ENCODE peak calls at places on chromosomes 12 and 14, in four cellular contexts. One of them, this sample, is unnamed.

GRCh38 chr12:2924019-2924418 is 33.3 kb downstream of the TULP3 start:
- DNase-seq in stimulated activated CD4-positive, alpha-beta T cell treated with anti-CD3 and anti-CD28 coated beads, Interleukin-1b, Interleukin-23, amount 100 ng/mL, for 24 hours: no peak
- DNase-seq in LNCaP clone FGC: no peak
- DNase-seq in progenitor cell of endocrine pancreas: no peak
- DNase-seq in this sample: no peak

GRCh38 chr14:39621678-39622077 is 189.4 kb upstream of the FBXO33 start:
- DNase-seq in progenitor cell of endocrine pancreas: no peak
- DNase-seq in stimulated activated CD4-positive, alpha-beta T cell treated with anti-CD3 and anti-CD28 coated beads, Interleukin-1b, Interleukin-23, amount 100 ng/mL, for 24 hours: no peak
- DNase-seq in LNCaP clone FGC: no peak
- DNase-seq in this sample: no peak

GRCh38 chr14:81137316-81137715 is 83.4 kb downstream of the GTF2A1 start:
- DNase-seq in stimulated activated CD4-positive, alpha-beta T cell treated with anti-CD3 and anti-CD28 coated beads, Interleukin-1b, Interleukin-23, amount 100 ng/mL, for 24 hours: no peak
- DNase-seq in LNCaP clone FGC: no peak
- DNase-seq in progenitor cell of endocrine pancreas: no peak
- DNase-seq in this sample: no peak

GRCh38 chr12:131088701-131089525 is 135.2 kb downstream of the ADGRD1 start:
- DNase-seq in progenitor cell of endocrine pancreas: peak
- DNase-seq in stimulated activated CD4-positive, alpha-beta T cell treated with anti-CD3 and anti-CD28 coated beads, Interleukin-1b, Interleukin-23, amount 100 ng/mL, for 24 hours: no peak
- DNase-seq in LNCaP clone FGC: no peak
- DNase-seq in this sample: no peak

GRCh38 chr12:105474672-105475071 is 144.2 kb downstream of the C12orf75 start:
- DNase-seq in stimulated activated CD4-positive, alpha-beta T cell treated with anti-CD3 and anti-CD28 coated beads, Interleukin-1b, Interleukin-23, amount 100 ng/mL, for 24 hours: no peak
- DNase-seq in LNCaP clone FGC: no peak
- DNase-seq in progenitor cell of endocrine pancreas: no peak
- DNase-seq in this sample: no peak

GRCh38 chr14:87443787-87444186 is 549.2 kb downstream of the GALC start:
- DNase-seq in progenitor cell of endocrine pancreas: no peak
- DNase-seq in stimulated activated CD4-positive, alpha-beta T cell treated with anti-CD3 and anti-CD28 coated beads, Interleukin-1b, Interleukin-23, amount 100 ng/mL, for 24 hours: no peak
- DNase-seq in LNCaP clone FGC: no peak
- DNase-seq in this sample: no peak

GRCh38 chr12:116590561-116590960 is 31.4 kb downstream of the MAP1LC3B2 start:
- DNase-seq in LNCaP clone FGC: no peak
- DNase-seq in stimulated activated CD4-positive, alpha-beta T cell treated with anti-CD3 and anti-CD28 coated beads, Interleukin-1b, Interleukin-23, amount 100 ng/mL, for 24 hours: no peak
- DNase-seq in progenitor cell of endocrine pancreas: no peak
- DNase-seq in this sample: no peak

GRCh38 chr14:68628605-68629310 is 164.1 kb downstream of the ZFP36L1 start:
- DNase-seq in progenitor cell of endocrine pancreas: no peak
- DNase-seq in LNCaP clone FGC: no peak
- DNase-seq in stimulated activated CD4-positive, alpha-beta T cell treated with anti-CD3 and anti-CD28 coated beads, Interleukin-1b, Interleukin-23, amount 100 ng/mL, for 24 hours: no peak
- DNase-seq in this sample: no peak

GRCh38 chr12:65238609-65239008 is 39.9 kb upstream of the MSRB3 start:
- DNase-seq in progenitor cell of endocrine pancreas: no peak
- DNase-seq in stimulated activated CD4-positive, alpha-beta T cell treated with anti-CD3 and anti-CD28 coated beads, Interleukin-1b, Interleukin-23, amount 100 ng/mL, for 24 hours: no peak
- DNase-seq in LNCaP clone FGC: no peak
- DNase-seq in this sample: no peak

GRCh38 chr12:126233625-126234024 is 1168.4 kb downstream of the AACS start:
- DNase-seq in progenitor cell of endocrine pancreas: no peak
- DNase-seq in LNCaP clone FGC: no peak
- DNase-seq in stimulated activated CD4-positive, alpha-beta T cell treated with anti-CD3 and anti-CD28 coated beads, Interleukin-1b, Interleukin-23, amount 100 ng/mL, for 24 hours: no peak
- DNase-seq in this sample: no peak

GRCh38 chr12:88309546-88309945 is 167.4 kb downstream of the TMTC3 start:
- DNase-seq in stimulated activated CD4-positive, alpha-beta T cell treated with anti-CD3 and anti-CD28 coated beads, Interleukin-1b, Interleukin-23, amount 100 ng/mL, for 24 hours: no peak
- DNase-seq in LNCaP clone FGC: no peak
- DNase-seq in progenitor cell of endocrine pancreas: no peak
- DNase-seq in this sample: no peak

GRCh38 chr12:11162494-11162893 is 8.5 kb upstream of the SMIM10L1 start:
- DNase-seq in LNCaP clone FGC: no peak
- DNase-seq in progenitor cell of endocrine pancreas: no peak
- DNase-seq in stimulated activated CD4-positive, alpha-beta T cell treated with anti-CD3 and anti-CD28 coated beads, Interleukin-1b, Interleukin-23, amount 100 ng/mL, for 24 hours: no peak
- DNase-seq in this sample: no peak

GRCh38 chr12:53743277-53744129 is 8.3 kb downstream of the CISTR start:
- DNase-seq in stimulated activated CD4-positive, alpha-beta T cell treated with anti-CD3 and anti-CD28 coated beads, Interleukin-1b, Interleukin-23, amount 100 ng/mL, for 24 hours: peak
- DNase-seq in LNCaP clone FGC: no peak
- DNase-seq in progenitor cell of endocrine pancreas: peak
- DNase-seq in this sample: peak

GRCh38 chr12:101013993-101014392 is 196.0 kb downstream of the SLC5A8 start:
- DNase-seq in progenitor cell of endocrine pancreas: no peak
- DNase-seq in stimulated activated CD4-positive, alpha-beta T cell treated with anti-CD3 and anti-CD28 coated beads, Interleukin-1b, Interleukin-23, amount 100 ng/mL, for 24 hours: no peak
- DNase-seq in LNCaP clone FGC: peak
- DNase-seq in this sample: no peak

GRCh38 chr12:13211191-13211858 is 14.8 kb downstream of the EMP1 start:
- DNase-seq in stimulated activated CD4-positive, alpha-beta T cell treated with anti-CD3 and anti-CD28 coated beads, Interleukin-1b, Interleukin-23, amount 100 ng/mL, for 24 hours: no peak
- DNase-seq in progenitor cell of endocrine pancreas: no peak
- DNase-seq in LNCaP clone FGC: no peak
- DNase-seq in this sample: no peak

GRCh38 chr12:11810962-11811361 is 161.5 kb downstream of the ETV6 start:
- DNase-seq in progenitor cell of endocrine pancreas: no peak
- DNase-seq in stimulated activated CD4-positive, alpha-beta T cell treated with anti-CD3 and anti-CD28 coated beads, Interleukin-1b, Interleukin-23, amount 100 ng/mL, for 24 hours: no peak
- DNase-seq in LNCaP clone FGC: no peak
- DNase-seq in this sample: no peak